ENCODE peak calls at places on chromosomes 13 and 19, in six cellular contexts. X is CD4-positive, alpha-beta T cell; K is GM13976; W is neural progenitor cell; J is transverse colon; S is fibroblast of mammary gland. Z is an unnamed sample.

GRCh38 chr19:44401108-44401786 is at the start of gene ZNF285:
- DNase-seq in X (peak; percentile 64), K (peak; percentile 78), W (peak; percentile 98), J (peak; percentile 90), S (peak; percentile 98), Z (peak; percentile 97)

GRCh38 chr19:46723023-46723461 is 6.1 kb upstream of the PRKD2 start:
- DNase-seq in X (no peak), K (no peak), W (no peak), J (no peak), S (no peak), Z (no peak)

GRCh38 chr13:93547886-93548285 is 321.3 kb downstream of the GPC6 start:
- DNase-seq in X (no peak), K (no peak), W (no peak), J (no peak), S (peak; percentile 15), Z (no peak)

GRCh38 chr13:51957377-51958216 is 53.7 kb downstream of the ATP7B start:
- DNase-seq in X (no peak), K (no peak), W (no peak), J (peak; percentile 35), S (no peak), Z (no peak)

GRCh38 chr13:32178763-32179162 is 136.4 kb downstream of the ZAR1L start:
- DNase-seq in X (no peak), K (no peak), W (no peak), J (no peak), S (no peak), Z (no peak)

GRCh38 chr13:30520571-30520970 is 54.8 kb upstream of the HMGB1 start:
- DNase-seq in X (no peak), K (no peak), W (no peak), J (no peak), S (peak; percentile 86), Z (peak; percentile 89)

GRCh38 chr19:58317481-58318072 is 9.2 kb upstream of the ZSCAN22 start:
- DNase-seq in X (no peak), K (no peak), W (peak; percentile 78), J (no peak), S (peak; percentile 54), Z (no peak)

GRCh38 chr13:50340146-50340545 is 324.9 kb downstream of the KCNRG start:
- DNase-seq in X (no peak), K (no peak), W (peak; percentile 39), J (no peak), S (no peak), Z (no peak)

GRCh38 chr19:38196948-38197656 is 26.9 kb downstream of the DPF1 start:
- DNase-seq in X (no peak), K (no peak), W (no peak), J (no peak), S (no peak), Z (peak; percentile 62)

GRCh38 chr19:12788682-12789097 is 2.6 kb upstream of the JUNB start:
- DNase-seq in X (no peak), K (peak; percentile 82), W (peak; percentile 70), J (peak; percentile 89), S (peak; percentile 74), Z (peak; percentile 95)

GRCh38 chr13:84366484-84366883 is 484.2 kb upstream of the SLITRK1 start:
- DNase-seq in X (no peak), K (no peak), W (no peak), J (no peak), S (peak; percentile 6), Z (no peak)

GRCh38 chr13:51556740-51557139 is 27.5 kb upstream of the WDFY2 start:
- DNase-seq in X (no peak), K (no peak), W (no peak), J (no peak), S (no peak), Z (no peak)

GRCh38 chr19:46975011-46975917 is 44.4 kb upstream of the NPAS1 start:
- DNase-seq in X (no peak), K (no peak), W (peak; percentile 42), J (no peak), S (no peak), Z (no peak)

GRCh38 chr13:25447396-25447795 is 75.6 kb downstream of the ATP8A2 start:
- DNase-seq in X (no peak), K (no peak), W (no peak), J (no peak), S (no peak), Z (no peak)

GRCh38 chr13:92488249-92488845 is 738.3 kb upstream of the GPC6 start:
- DNase-seq in X (no peak), K (no peak), W (no peak), J (no peak), S (no peak), Z (no peak)

GRCh38 chr13:60397693-60398437 is 845 bp downstream of the TDRD3 start:
- DNase-seq in X (peak; percentile 21), K (peak; percentile 63), W (peak; percentile 83), J (peak; percentile 66), S (peak; percentile 63), Z (peak; percentile 88)

GRCh38 chr19:41705393-41706174 is 2.8 kb upstream of the CEACAM5 start:
- DNase-seq in X (no peak), K (peak; percentile 56), W (peak; percentile 16), J (peak; percentile 55), S (peak; percentile 4), Z (peak; percentile 85)

GRCh38 chr19:42028304-42029216 is 34.5 kb upstream of the ATP1A3 start:
- DNase-seq in X (no peak), K (no peak), W (peak; percentile 69), J (no peak), S (no peak), Z (peak; percentile 34)

GRCh38 chr13:30179547-30180256 is 127.6 kb downstream of the KATNAL1 start:
- DNase-seq in X (no peak), K (no peak), W (no peak), J (no peak), S (no peak), Z (no peak)

GRCh38 chr19:46574533-46574932 is 26.6 kb upstream of the CALM3 start:
- DNase-seq in X (peak; percentile 52), K (no peak), W (peak; percentile 9), J (no peak), S (peak; percentile 15), Z (no peak)

GRCh38 chr13:50617134-50617721 is 226.3 kb downstream of the DLEU7 start:
- DNase-seq in X (no peak), K (no peak), W (no peak), J (no peak), S (peak; percentile 91), Z (peak; percentile 59)

GRCh38 chr19:2865334-2866221 is 1.6 kb upstream of the ZNF556 start:
- DNase-seq in X (no peak), K (no peak), W (no peak), J (no peak), S (no peak), Z (no peak)

GRCh38 chr13:33376212-33376611 is 90.7 kb upstream of the STARD13 start:
- DNase-seq in X (no peak), K (no peak), W (no peak), J (no peak), S (no peak), Z (no peak)

GRCh38 chr19:4302238-4302630 is at the start of gene TMIGD2:
- DNase-seq in X (no peak), K (no peak), W (no peak), J (no peak), S (no peak), Z (no peak)
- TF ChIP-seq CTCF in X (no peak), K (no peak), W (no peak), J (no peak), S (no peak), Z (no peak)

DNA sequence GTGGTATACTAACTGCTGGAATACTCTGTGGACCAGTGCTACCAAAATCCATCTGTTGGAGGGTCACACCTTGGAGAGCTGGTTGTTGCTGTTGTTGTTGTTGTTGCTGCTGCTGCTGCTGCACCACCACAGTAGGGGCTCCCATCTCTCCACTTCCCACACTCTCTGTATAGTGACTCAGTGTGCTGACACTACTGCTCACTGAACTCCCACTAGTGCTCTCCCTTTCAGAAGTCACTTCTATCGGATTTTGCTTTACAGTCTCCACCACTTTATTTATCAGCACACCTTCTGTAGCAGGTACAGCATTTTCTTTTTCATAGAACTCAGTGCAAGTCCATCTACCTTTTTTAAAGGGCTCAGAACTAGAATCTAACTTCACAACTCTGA is 1.7 kb downstream of the TSC22D1 start:
- DNase-seq in X (no peak), K (no peak), W (peak; percentile 15), J (no peak), S (peak; percentile 40), Z (peak; percentile 72)
- TF ChIP-seq CTCF in X (no peak), K (no peak), W (no peak), J (no peak), S (no peak), Z (no peak)

DNA sequence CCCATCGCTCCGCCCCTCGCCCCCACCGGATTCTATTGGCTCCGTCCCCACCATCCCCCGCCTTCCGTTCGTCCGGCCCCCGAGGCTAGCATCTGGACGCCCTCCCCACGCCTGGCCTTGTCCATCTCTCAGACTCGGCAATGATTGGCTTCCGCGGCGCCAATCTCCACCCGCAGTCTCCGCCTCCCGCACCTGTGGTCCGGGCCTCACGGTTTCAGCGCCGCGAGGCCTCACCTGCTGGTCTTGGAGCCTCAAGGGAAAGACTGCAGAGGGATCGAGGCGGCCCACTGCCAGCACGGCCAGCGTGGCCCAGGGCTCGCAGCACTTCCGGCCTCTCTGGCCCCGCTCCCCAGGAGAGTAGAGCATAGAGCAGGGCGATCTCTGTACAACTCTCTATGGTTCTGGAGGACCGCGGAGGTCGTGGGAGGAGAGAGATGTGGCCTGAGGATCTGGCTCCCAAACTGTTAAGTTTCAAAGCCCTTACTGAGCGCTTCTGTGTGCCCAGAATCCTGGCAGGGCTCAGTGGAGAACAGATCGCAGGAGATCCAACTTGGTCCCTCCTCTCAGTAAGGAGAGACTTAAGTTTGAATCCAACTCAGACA is at the start of gene ERCC1:
- DNase-seq in X (peak; percentile 73), K (peak; percentile 99), W (peak; percentile 99), J (no peak), S (peak; percentile 91), Z (peak; percentile 98)
- TF ChIP-seq CTCF in X (no peak), K (no peak), W (no peak), J (no peak), S (no peak), Z (no peak)

GRCh38 chr13:39037410-39037879 is 444 bp downstream of the PROSER1 start:
- DNase-seq in X (no peak), K (no peak), W (no peak), J (no peak), S (no peak), Z (no peak)
- TF ChIP-seq CTCF in X (no peak), K (no peak), W (no peak), J (no peak), S (no peak), Z (no peak)

Z was measured in osteoblast.